ENCODE peak calls at places on chromosomes 1 and 21, in ten cellular contexts. R is dorsolateral prefrontal cortex, H is pancreas, O is HepG2, P is nephron progenitor cell, I is GM12865, F is GM10248, U is endodermal cell, J is left lung, K is left ventricle myocardium inferior. Y is an unnamed sample.

GRCh38 chr21:42553435-42553834 is 39.8 kb downstream of the SLC37A1 start:
- DNase-seq in F (no peak), I (no peak), H (no peak), J (peak), R (no peak), U (no peak), P (no peak), O (no peak), K (no peak), Y (no peak)

GRCh38 chr1:158686430-158687009 is at the start of gene SPTA1:
- DNase-seq in I (no peak), P (no peak), R (no peak), J (no peak), H (no peak), O (no peak), U (no peak), K (no peak), F (no peak), Y (no peak)

GRCh38 chr1:53987880-53988279 is 30.1 kb downstream of the LDLRAD1 start:
- DNase-seq in I (peak), F (no peak), K (no peak), P (no peak), U (no peak), H (no peak), O (no peak), R (no peak), J (no peak), Y (no peak)

GRCh38 chr1:193786041-193786440 is 599.6 kb upstream of the B3GALT2 start:
- DNase-seq in I (no peak), K (no peak), F (no peak), U (no peak), R (no peak), P (no peak), J (no peak), H (no peak), O (no peak), Y (no peak)

GRCh38 chr1:101235696-101236545 is 898 bp upstream of the S1PR1 start:
- DNase-seq in I (peak), K (peak), U (peak), O (no peak), R (no peak), F (peak), P (peak), H (peak), J (peak), Y (no peak)

GRCh38 chr1:15736035-15736665 is at the start of gene SLC25A34:
- DNase-seq in I (no peak), R (no peak), H (peak), J (peak), P (no peak), F (no peak), O (peak), U (no peak), K (peak), Y (no peak)

GRCh38 chr1:146046664-146047063 is 25.1 kb upstream of the HJV start:
- DNase-seq in O (no peak), R (no peak), K (no peak), F (no peak), J (no peak), I (no peak), H (no peak), U (no peak), P (no peak), Y (no peak)

GRCh38 chr21:42644223-42645208 is 8.9 kb upstream of the PDE9A start:
- DNase-seq in O (no peak), H (no peak), J (no peak), K (no peak), R (no peak), I (no peak), P (no peak), U (no peak), F (no peak), Y (no peak)

GRCh38 chr21:42144679-42145568 is 73.8 kb downstream of the UMODL1 start:
- DNase-seq in K (no peak), H (no peak), O (no peak), I (no peak), R (no peak), U (no peak), F (no peak), J (no peak), P (no peak), Y (no peak)

GRCh38 chr1:179043266-179043665 is 17.6 kb downstream of the FAM20B start:
- DNase-seq in U (no peak), F (no peak), O (no peak), H (no peak), P (no peak), I (no peak), R (no peak), K (no peak), J (no peak), Y (no peak)

GRCh38 chr1:61169634-61170033 is 87.3 kb downstream of the NFIA start:
- DNase-seq in H (no peak), J (no peak), O (no peak), F (no peak), U (no peak), K (no peak), P (no peak), R (no peak), I (no peak), Y (no peak)

GRCh38 chr1:157019457-157019856 is 26.1 kb downstream of the ARHGEF11 start:
- DNase-seq in R (no peak), I (no peak), H (no peak), K (no peak), P (no peak), U (no peak), J (no peak), O (no peak), F (no peak), Y (no peak)

GRCh38 chr1:154497026-154497806 is 4.8 kb upstream of the TDRD10 start:
- DNase-seq in P (peak), J (peak), O (no peak), U (peak), H (no peak), F (peak), K (peak), I (peak), R (no peak), Y (no peak)

DNA sequence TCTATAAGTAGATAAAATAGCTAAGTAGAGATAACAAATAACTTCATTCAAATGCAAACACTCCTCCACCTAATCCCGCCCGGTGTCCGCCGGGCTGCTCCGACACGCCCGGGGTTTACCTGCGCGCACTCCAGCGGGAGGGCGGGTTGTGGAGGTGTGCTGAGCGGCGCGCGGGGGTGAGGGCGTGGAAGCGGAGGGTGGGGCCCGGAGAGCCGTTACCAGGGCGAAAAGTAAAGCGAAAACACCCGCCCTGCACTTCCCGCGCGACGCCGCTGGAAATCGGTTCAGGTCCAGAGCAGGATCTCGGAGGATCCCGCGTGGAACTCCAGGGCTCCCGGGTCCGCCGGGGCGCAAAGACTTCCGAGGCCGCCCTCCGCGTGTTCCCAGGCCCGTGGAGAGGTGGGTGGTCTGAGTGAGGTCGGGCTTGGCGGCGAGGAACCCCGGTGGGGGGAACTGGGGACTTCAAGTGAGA is 1.8 kb upstream of the ATF3 start:
- DNase-seq in K (peak), I (peak), H (peak), J (peak), P (peak), R (no peak), U (peak), F (peak), O (no peak), Y (peak)
- TF ChIP-seq CTCF in K (no peak), I (no peak), H (no peak), J (no peak), P (no peak), R (no peak), U (no peak), F (no peak), O (no peak), Y (no peak)

GRCh38 chr1:55063562-55063942 is 24.2 kb downstream of the PCSK9 start:
- DNase-seq in F (no peak), H (no peak), U (no peak), J (no peak), O (no peak), P (no peak), R (no peak), I (no peak), K (no peak), Y (no peak)

GRCh38 chr1:55061000-55061705 is 21.8 kb downstream of the PCSK9 start:
- DNase-seq in H (no peak), R (no peak), F (no peak), P (no peak), O (no peak), J (no peak), I (no peak), U (no peak), K (no peak), Y (peak)

GRCh38 chr1:55064071-55064581 is 24.8 kb downstream of the PCSK9 start:
- DNase-seq in K (no peak), I (peak), H (no peak), F (peak), P (no peak), U (peak), J (no peak), R (no peak), O (no peak), Y (peak)

GRCh38 chr1:55061706-55062321 is 22.5 kb downstream of the PCSK9 start:
- DNase-seq in F (no peak), I (no peak), J (no peak), R (no peak), O (no peak), U (no peak), K (no peak), H (no peak), P (no peak), Y (peak)

DNA sequence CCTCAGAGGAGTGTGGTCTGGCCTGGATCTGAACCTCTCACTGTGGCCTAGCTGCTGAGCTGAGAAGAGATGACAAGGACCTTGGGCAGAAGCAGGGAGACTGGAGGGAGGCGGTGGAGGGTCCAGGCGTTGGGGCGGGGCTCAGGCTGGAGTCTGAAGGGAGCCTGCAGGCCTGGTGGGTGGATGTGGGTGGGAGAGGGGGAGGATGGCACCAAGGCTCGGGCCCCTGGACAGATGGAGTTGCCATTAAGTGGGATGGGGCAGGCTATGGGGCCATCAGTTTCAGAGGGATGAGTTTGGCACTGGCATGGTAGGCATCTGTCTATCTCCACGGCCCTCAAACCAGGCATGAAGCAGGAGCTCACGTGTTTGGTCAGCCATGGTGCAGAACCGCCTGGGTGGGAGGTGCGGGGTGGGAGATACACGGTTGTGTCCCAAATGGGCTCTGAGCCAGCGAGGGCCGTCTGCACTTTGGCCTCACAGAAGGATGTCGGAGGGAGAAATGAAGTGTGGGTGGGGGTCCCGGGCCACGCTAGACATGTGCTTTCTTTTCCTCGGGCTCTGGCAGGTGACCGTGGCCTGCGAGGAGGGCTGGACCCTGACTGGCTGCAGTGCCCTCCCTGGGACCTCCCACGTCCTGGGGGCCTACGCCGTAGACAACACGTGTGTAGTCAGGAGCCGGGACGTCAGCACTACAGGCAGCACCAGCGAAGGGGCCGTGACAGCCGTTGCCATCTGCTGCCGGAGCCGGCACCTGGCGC is 23.6 kb downstream of the PCSK9 start:
- DNase-seq in I (no peak), P (no peak), H (no peak), J (no peak), R (no peak), U (no peak), F (peak), O (no peak), K (no peak), Y (peak)
- TF ChIP-seq CTCF in I (no peak), P (no peak), H (no peak), J (no peak), R (no peak), U (no peak), F (no peak), O (no peak), K (no peak), Y (no peak)

DNA sequence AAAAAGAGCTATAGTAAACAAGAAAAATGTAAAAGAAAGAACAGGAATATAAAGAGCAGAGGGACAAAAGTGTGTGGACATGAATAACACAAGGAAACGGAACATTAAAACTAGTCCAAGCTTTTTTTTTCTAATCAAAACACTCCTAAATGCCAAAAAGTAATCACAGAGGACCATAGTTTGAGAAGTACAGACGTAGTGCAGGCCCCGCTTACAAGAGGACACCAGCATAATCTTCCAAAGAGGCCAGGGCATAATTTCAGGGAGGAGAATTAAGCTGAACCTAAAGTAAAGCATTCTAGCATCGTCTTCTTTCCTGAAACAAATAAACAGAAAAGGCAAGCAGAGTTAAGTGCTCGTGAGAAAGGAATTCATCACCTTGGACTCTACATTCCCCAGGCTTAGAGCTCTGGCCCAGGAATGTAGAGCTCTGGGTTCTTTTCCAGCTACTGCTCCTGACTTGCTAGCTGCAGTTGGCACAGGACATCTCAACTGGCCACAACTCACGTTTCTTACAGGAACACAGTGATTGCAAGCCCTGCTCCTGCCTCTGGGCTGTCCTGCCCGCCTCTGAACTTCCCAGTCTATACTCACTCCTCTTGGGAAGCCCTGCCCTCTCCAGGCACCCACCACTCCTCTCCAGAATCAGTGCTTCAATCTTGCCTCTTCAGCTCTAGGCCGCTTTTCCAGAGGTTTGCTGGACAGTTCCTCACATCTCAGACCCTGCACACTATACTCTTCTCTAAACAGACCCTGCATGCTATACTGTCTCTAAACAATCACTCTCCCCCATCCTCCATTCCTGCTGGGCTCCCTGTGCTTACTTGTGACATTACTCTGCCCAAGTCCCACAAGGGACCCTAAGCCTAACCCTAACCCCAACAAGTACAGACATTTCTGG is 9.8 kb downstream of the RGS8 start:
- DNase-seq in R (no peak), O (no peak), P (no peak), J (no peak), F (no peak), H (no peak), K (no peak), I (no peak), U (peak), Y (no peak)
- TF ChIP-seq CTCF in R (no peak), O (no peak), P (no peak), J (no peak), F (no peak), H (no peak), K (peak), I (no peak), U (peak), Y (no peak)

DNA sequence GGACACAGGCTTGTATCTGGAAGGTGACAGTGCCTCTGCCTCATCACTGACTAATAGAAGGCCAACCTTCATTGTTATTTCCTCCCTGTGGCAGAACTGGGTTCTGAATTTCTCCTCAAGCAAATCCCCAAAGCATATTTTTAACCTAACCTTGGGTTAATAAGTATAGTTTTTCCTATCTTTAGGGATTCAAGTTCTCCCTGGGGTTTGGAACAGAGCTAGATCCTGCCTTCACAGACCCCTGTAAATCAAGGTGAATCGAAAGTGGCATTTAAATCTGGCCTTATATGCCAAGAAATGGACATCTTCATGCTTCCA is 4.4 kb upstream of the CHI3L2 start:
- DNase-seq in F (no peak), R (no peak), U (no peak), O (no peak), K (no peak), P (no peak), I (no peak), H (no peak), J (no peak), Y (no peak)
- TF ChIP-seq CTCF in F (no peak), R (no peak), U (no peak), O (no peak), K (no peak), P (no peak), I (no peak), H (no peak), J (no peak), Y (no peak)

GRCh38 chr1:42479621-42480020 is 16.5 kb downstream of the CCDC30 start:
- DNase-seq in F (no peak), H (no peak), J (no peak), P (peak), U (peak), K (no peak), O (peak), I (peak), R (no peak), Y (no peak)
- TF ChIP-seq CTCF in F (no peak), H (no peak), J (no peak), P (no peak), U (peak), K (no peak), O (no peak), I (peak), R (no peak), Y (no peak)

GRCh38 chr1:55143686-55144085 is 71.5 kb downstream of the USP24 start:
- DNase-seq in P (no peak), R (no peak), H (no peak), I (peak), K (no peak), O (peak), F (no peak), U (peak), J (no peak), Y (no peak)
- TF ChIP-seq CTCF in P (peak), R (no peak), H (no peak), I (peak), K (peak), O (peak), F (no peak), U (peak), J (no peak), Y (no peak)

DNA sequence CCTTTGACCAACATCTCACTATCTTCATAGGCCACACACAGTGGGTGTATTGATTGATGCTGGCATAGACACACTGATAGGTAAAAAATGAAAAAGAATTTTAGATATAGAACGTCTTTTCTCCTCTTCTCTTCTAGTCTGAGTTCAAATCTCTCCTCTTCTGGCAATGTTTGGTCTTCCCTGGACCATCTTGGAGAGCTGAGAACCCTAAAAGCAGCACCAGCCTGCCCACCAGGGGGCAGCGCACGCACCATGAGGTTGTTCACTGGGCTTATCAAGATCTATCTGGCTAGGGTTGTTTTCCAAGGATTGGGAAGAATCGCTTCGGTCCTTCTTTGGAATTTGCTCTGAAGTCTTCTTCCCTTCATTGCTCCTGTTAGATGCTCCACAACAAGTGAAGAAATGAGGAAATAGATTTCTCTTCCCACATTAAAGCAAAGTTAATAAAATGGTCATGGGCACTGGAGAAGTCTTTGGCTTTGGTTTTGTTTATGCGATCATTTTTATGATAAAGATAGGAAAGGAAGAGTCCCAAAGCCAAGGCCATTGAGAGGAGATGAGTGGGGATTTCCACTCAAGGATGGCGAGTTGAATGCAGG is 104.0 kb upstream of the OLIG2 start:
- DNase-seq in J (no peak), R (peak), F (peak), U (peak), K (no peak), P (peak), O (no peak), H (no peak), I (peak), Y (peak)
- TF ChIP-seq CTCF in J (peak), R (peak), F (peak), U (peak), K (peak), P (peak), O (peak), H (peak), I (peak), Y (peak)

GRCh38 chr1:161484613-161485012 is 20.6 kb upstream of the FCGR2A start:
- DNase-seq in P (no peak), F (no peak), O (no peak), R (no peak), H (no peak), J (no peak), U (no peak), K (no peak), I (peak), Y (no peak)
- TF ChIP-seq CTCF in P (peak), F (peak), O (peak), R (no peak), H (no peak), J (no peak), U (peak), K (no peak), I (peak), Y (no peak)

GRCh38 chr1:165828103-165828558 is 717 bp downstream of the UCK2 start:
- DNase-seq in H (peak), I (peak), P (peak), K (peak), O (peak), F (peak), J (peak), R (peak), U (peak), Y (peak)
- TF ChIP-seq CTCF in H (no peak), I (peak), P (no peak), K (no peak), O (no peak), F (no peak), J (no peak), R (no peak), U (peak), Y (peak)

Y was measured in osteocyte.